ENCODE peak calls at places on chromosome 19, in seven cellular contexts. S is neuronal stem cell, K is trophoblast cell, P is IMR-90, W is H1, T is mesenchymal stem cell, M is H9. Q is an unnamed sample.

GRCh38 chr19:14786421-14786851 is 8.1 kb upstream of the ADGRE2 start:
- DNase-seq in P (no peak), K (no peak), T (no peak), M (peak), W (no peak), S (peak), Q (peak)

GRCh38 chr19:5212101-5212500 is 128.5 kb downstream of the PTPRS start:
- DNase-seq in S (no peak), W (no peak), K (no peak), M (no peak), P (no peak), T (no peak), Q (no peak)

GRCh38 chr19:41359741-41360140 is 4.2 kb downstream of the B9D2 start:
- DNase-seq in S (no peak), W (no peak), K (no peak), P (no peak), M (no peak), T (no peak), Q (no peak)

GRCh38 chr19:40389404-40390083 is 437 bp downstream of the HIPK4 start:
- DNase-seq in W (no peak), T (no peak), S (no peak), K (no peak), M (no peak), P (no peak), Q (no peak)

GRCh38 chr19:11138659-11139526 is 16.7 kb downstream of the SPC24 start:
- DNase-seq in M (peak), T (peak), K (peak), S (peak), P (peak), W (no peak), Q (peak)

GRCh38 chr19:2170987-2171348 is 7.2 kb downstream of the DOT1L start:
- DNase-seq in T (no peak), P (no peak), S (no peak), M (no peak), K (no peak), W (no peak), Q (peak)

GRCh38 chr19:11420894-11421606 is 1.9 kb upstream of the RGL3 start:
- DNase-seq in M (peak), W (no peak), K (no peak), S (no peak), T (no peak), P (no peak), Q (peak)

GRCh38 chr19:5147074-5147970 is 178.4 kb downstream of the KDM4B start:
- DNase-seq in T (no peak), S (no peak), M (no peak), K (peak), P (no peak), W (no peak), Q (no peak)

GRCh38 chr19:39430675-39431593 is 4.8 kb downstream of the RPS16 start:
- DNase-seq in S (no peak), K (peak), M (peak), P (peak), W (no peak), T (peak), Q (peak)

GRCh38 chr19:29850482-29850881 is 38.7 kb downstream of the CCNE1 start:
- DNase-seq in P (no peak), W (no peak), S (no peak), T (no peak), K (no peak), M (no peak), Q (no peak)
- H3K27ac ChIP-seq in P (no peak), W (no peak), S (no peak), T (no peak), K (no peak), M (no peak), Q (no peak)

GRCh38 chr19:9834302-9834725 is 804 bp upstream of the PIN1 start:
- DNase-seq in M (no peak), T (no peak), S (no peak), P (no peak), K (no peak), W (no peak), Q (no peak)

GRCh38 chr19:9838324-9838723 is 3.2 kb downstream of the PIN1 start:
- DNase-seq in T (no peak), S (no peak), M (no peak), W (no peak), K (no peak), P (no peak), Q (no peak)

GRCh38 chr19:9836021-9836420 is 903 bp downstream of the PIN1 start:
- DNase-seq in W (no peak), M (no peak), S (no peak), K (no peak), P (peak), T (peak), Q (no peak)

GRCh38 chr19:9834726-9835506 is at the start of gene PIN1:
- DNase-seq in T (peak), W (peak), P (peak), S (peak), M (peak), K (peak), Q (peak)

DNA sequence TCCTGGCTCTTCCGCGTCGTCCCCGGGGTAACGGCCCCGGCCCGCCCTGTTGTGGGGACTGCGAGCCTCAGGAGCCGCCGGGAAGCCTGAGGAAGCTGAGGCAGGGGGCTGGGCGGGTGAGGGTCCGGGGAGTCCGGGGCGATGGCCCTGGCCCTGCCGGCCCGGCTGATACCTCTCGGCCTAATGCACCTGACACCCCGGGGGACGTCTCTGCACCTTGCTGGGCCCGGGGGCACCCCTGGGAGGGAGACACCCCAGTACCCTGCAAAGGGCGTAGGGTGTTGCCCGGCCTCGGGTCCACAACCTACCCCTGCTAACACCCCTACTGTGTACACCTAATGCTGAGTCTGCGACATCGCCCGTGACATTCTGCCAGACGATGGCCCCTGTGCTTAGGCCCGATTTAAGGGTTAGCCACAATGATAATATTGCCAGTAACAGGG is 410 bp downstream of the PIN1 start:
- DNase-seq in K (no peak), P (no peak), T (no peak), W (no peak), M (no peak), S (no peak), Q (no peak)
- H4K8ac ChIP-seq in K (peak), P (no peak), T (peak), W (peak), M (no peak), S (no peak), Q (peak)

GRCh38 chr19:49679832-49680472 is 2.9 kb downstream of the PRMT1 start:
- DNase-seq in T (no peak), S (no peak), W (no peak), P (no peak), K (no peak), M (no peak), Q (no peak)
- H2AK5ac ChIP-seq in T (peak), S (peak), W (no peak), P (peak), K (no peak), M (no peak), Q (no peak)

GRCh38 chr19:13062317-13062716 is 40.3 kb downstream of the LYL1 start:
- DNase-seq in T (no peak), W (no peak), S (no peak), P (no peak), M (no peak), K (no peak), Q (no peak)
- H3K27ac ChIP-seq in T (no peak), W (no peak), S (no peak), P (no peak), M (no peak), K (no peak), Q (no peak)

DNA sequence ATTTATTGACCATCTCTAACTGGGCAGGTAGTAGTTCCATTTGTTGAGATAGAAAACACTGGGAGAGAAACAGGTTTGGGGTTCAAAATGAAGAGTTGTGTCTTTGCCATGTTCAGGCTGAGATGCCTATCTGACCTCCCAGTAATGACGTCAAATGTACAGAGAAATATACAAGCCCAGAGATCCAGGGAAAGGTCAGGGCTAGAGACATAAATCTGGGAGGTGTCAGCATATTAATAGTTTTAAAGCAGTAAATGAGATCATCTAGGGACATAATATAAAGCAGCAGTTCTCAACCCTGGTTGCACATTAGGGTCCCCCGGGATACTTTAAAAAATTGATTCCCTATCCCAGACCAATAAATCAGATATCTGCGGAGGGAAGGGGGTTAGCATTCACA is 501.6 kb downstream of the UQCRFS1 start:
- DNase-seq in P (no peak), W (no peak), M (no peak), T (no peak), K (no peak), S (no peak), Q (no peak)
- H4K8ac ChIP-seq in P (no peak), W (no peak), M (no peak), T (no peak), K (no peak), S (no peak), Q (no peak)

DNA sequence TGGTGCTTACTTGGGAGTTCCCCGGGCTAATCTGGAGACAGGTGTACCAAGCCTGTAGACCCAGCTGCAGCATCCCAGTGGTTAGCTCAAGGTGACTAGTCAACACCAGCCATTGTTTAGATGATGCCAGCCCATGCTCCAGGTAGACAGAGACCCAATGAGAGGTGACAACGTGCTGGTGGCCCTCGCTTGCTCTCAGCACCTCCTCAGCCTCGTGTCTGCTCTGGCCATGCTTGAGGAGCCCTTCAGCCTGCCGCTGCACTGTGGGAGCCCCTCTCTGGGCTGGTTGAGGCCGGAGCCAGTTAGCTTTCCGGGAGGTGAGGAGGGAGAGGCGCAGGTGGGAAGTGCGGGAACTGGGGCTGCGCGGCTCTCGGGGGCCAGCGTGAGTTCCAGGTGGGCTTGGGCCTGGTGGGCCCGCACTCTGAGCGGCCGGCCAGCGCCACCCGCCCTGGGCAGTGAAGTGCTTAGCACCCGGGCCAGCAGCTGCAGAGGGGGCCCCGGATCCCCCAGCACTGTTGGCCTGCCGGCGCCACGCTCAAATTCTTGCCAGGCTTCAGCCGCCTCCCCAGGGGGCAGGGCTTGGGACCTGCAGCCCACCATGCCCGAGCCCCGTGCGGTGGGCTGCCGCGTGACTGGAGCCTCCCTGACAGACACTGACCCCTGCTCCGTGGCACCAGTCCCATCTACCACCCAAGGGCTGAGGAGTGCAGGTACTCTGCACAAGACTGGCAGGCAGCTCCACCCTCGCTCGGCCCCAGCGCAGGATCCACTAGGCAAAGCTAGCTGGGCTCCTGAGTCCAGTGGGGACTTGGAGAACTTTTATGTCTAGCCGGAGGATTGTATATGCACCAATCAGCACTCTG is 85.9 kb upstream of the VSTM2B start:
- DNase-seq in P (no peak), K (no peak), W (no peak), T (no peak), M (no peak), S (no peak), Q (no peak)
- H2AK5ac ChIP-seq in P (no peak), K (no peak), W (no peak), T (no peak), M (no peak), S (no peak), Q (no peak)

GRCh38 chr19:42467437-42467760 is 24.7 kb upstream of the CXCL17 start:
- DNase-seq in S (no peak), T (no peak), M (no peak), K (no peak), W (no peak), P (no peak), Q (no peak)

GRCh38 chr19:42468273-42468796 is 25.6 kb upstream of the CXCL17 start:
- DNase-seq in T (peak), S (no peak), K (peak), P (peak), M (no peak), W (no peak), Q (peak)

GRCh38 chr19:42466521-42467436 is 24.0 kb upstream of the CXCL17 start:
- DNase-seq in P (no peak), K (no peak), M (no peak), S (no peak), W (no peak), T (peak), Q (no peak)

GRCh38 chr19:42469311-42470239 is 26.8 kb upstream of the CXCL17 start:
- DNase-seq in K (peak), T (peak), P (no peak), S (no peak), W (no peak), M (no peak), Q (no peak)

DNA sequence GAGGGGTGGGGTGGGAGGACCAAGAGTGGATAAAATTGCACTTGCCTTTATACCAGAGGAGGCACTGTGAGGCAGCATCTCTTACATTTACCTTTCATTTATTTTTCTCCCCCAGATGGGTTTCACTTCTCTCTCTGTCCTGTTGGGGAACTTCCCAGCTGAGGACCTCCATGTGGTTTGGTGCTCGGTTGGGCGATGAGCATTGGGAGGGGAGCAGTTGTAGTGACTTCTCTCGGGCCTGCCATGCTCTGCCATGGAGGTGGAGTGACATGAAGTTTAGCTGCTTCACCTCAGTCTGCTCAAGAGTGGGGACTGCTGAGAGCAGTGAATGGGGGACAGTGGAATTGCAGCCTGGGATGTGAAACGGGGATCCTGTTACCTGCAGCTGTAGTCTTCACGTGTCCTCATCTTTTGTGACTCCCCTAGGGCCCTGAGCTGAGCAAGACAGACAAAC is 23.1 kb upstream of the CXCL17 start:
- DNase-seq in T (no peak), W (no peak), P (no peak), M (no peak), K (no peak), S (no peak), Q (peak)
- H3K27ac ChIP-seq in T (no peak), W (no peak), P (no peak), M (no peak), K (no peak), S (no peak), Q (no peak)